ENCODE peak calls at places on chromosomes 7 and 10, in six cellular contexts. B is IMR-90, L is mesenchymal stem cell, D is H9, C is H1, Q is trophoblast cell. X is an unnamed sample.
A peak's percentile ranks its signal among the peaks of the same experiment; 100 is the strongest.

GRCh38 chr10:73601486-73601921 is 10.4 kb upstream of the USP54 start:
- DNase-seq in Q (peak; percentile 20), C (no peak), L (no peak), B (peak; percentile 24), D (peak; percentile 43), X (no peak)

GRCh38 chr7:75740846-75741497 is 2.2 kb upstream of the HIP1 start:
- DNase-seq in Q (no peak), D (peak; percentile 51), C (no peak), B (no peak), L (no peak), X (no peak)

GRCh38 chr10:116465541-116465940 is 37.9 kb downstream of the PNLIPRP3 start:
- DNase-seq in Q (peak; percentile 9), D (no peak), C (no peak), B (no peak), L (no peak), X (no peak)

GRCh38 chr7:51256244-51256781 is 60.3 kb downstream of the COBL start:
- DNase-seq in C (no peak), B (no peak), Q (no peak), D (no peak), L (no peak), X (no peak)

GRCh38 chr10:75431180-75432111 is at the start of gene LRMDA:
- DNase-seq in D (no peak), Q (no peak), C (no peak), B (no peak), L (peak; percentile 50), X (no peak)

GRCh38 chr7:17690030-17690429 is 250.3 kb downstream of the SNX13 start:
- DNase-seq in D (no peak), C (no peak), L (peak; percentile 88), B (peak; percentile 95), Q (peak; percentile 55), X (no peak)

GRCh38 chr10:49000437-49001398 is 61.1 kb upstream of the LRRC18 start:
- DNase-seq in Q (no peak), C (no peak), D (no peak), L (no peak), B (no peak), X (no peak)

GRCh38 chr7:139034855-139035587 is 821 bp downstream of the ZC3HAV1L start:
- DNase-seq in B (peak; percentile 27), D (peak; percentile 55), C (no peak), Q (no peak), L (peak; percentile 52), X (no peak)

GRCh38 chr7:45223728-45224630 is 66.4 kb downstream of the RAMP3 start:
- DNase-seq in Q (no peak), B (no peak), L (no peak), D (peak; percentile 26), C (no peak), X (no peak)

GRCh38 chr10:21926949-21927348 is 76.6 kb downstream of the DNAJC1 start:
- DNase-seq in C (no peak), Q (peak; percentile 97), D (no peak), L (peak; percentile 92), B (peak; percentile 94), X (no peak)

GRCh38 chr7:30918676-30919075 is 7.0 kb downstream of the AQP1 start:
- DNase-seq in C (no peak), B (no peak), D (no peak), L (no peak), Q (no peak), X (no peak)

GRCh38 chr10:97715259-97715874 is 1.8 kb downstream of the MARVELD1 start:
- DNase-seq in B (no peak), Q (no peak), C (no peak), L (no peak), D (peak; percentile 44), X (no peak)

GRCh38 chr10:71302874-71303568 is 16.0 kb upstream of the SLC29A3 start:
- DNase-seq in B (peak; percentile 61), L (peak; percentile 67), Q (peak; percentile 87), C (no peak), D (no peak), X (peak; percentile 32)

GRCh38 chr7:20350518-20350951 is 19.8 kb downstream of the ITGB8 start:
- DNase-seq in Q (no peak), D (no peak), B (no peak), L (no peak), C (no peak), X (no peak)

DNA sequence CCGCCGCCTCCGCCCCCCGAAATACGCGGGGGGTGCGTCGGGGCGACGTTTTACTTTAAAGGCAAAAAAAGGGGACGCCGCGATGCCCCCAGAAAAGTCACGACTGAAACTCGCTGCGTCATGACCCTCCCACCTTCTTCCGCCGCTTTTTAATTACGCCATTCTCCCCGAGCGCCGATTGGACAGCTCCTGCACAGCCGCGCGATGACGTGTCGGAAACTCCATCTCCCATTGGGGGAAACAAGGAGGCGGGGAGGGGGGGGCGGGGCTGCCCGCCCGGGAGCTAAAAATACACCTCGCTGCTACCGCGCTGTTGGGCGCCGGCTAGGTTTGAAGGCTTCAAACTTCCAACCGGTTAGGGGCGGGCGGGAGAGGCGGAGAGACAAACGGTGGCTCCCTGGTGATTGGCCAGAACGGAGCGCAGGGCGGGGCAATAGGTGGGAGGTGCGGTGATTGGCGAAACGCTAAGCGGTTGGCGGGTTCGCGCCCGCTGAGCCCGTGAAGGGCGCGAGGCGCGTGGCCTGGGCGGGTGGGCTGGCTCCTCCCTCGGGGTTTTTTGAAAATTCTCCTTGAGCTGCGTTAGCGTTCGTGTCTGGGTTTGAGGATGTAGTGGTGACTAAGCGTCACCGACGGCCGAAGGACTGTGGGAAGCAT is at the start of gene RHEB:
- DNase-seq in Q (peak; percentile 99), C (peak; percentile 97), D (peak; percentile 99), B (peak; percentile 99), L (peak; percentile 99), X (peak; percentile 99)
- H2AFZ ChIP-seq in Q (peak within 1 kb of the TSS; percentile 58), C (peak within 1 kb of the TSS; percentile 37), D (no peak within 1 kb of the TSS), B (peak within 1 kb of the TSS; percentile 98), L (peak within 1 kb of the TSS; percentile 66), X (peak within 1 kb of the TSS; percentile 95)

GRCh38 chr7:1382553-1383397 is 76.5 kb downstream of the MICALL2 start:
- DNase-seq in L (no peak), D (no peak), B (no peak), C (no peak), Q (no peak), X (no peak)
- H3K14ac ChIP-seq in L (no peak overlapping the region), D (no peak overlapping the region), B (no peak overlapping the region), C (no peak overlapping the region), Q (no peak overlapping the region), X (peak overlapping the region; percentile 82)

DNA sequence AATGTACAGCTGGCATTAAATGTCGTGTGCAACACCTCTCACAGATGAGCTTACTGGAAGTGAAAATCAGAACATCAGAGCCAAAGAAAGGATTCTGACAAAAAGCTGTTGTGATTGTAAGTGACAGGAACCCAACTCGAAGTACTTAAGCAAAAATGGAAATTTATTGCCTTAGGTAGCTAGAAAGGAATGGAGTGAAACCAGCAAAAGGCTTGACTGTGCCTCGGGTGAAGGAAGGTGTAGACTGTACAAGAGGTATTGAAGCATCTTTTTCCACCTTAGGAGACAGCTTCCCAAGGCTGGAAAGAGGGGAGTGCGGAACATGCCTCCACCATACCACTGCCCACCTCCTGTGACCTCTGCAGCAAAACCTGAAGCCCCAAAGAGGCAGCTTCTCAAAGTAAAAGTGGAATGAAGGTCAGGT is 27.3 kb upstream of the ITGB1 start:
- DNase-seq in L (no peak), C (no peak), B (no peak), Q (peak; percentile 85), D (no peak), X (no peak)
- H2AFZ ChIP-seq in L (no peak overlapping the region), C (peak overlapping the region; percentile 86), B (no peak overlapping the region), Q (no peak overlapping the region), D (no peak overlapping the region), X (peak overlapping the region; percentile 58)

GRCh38 chr10:114392112-114392835 is 12.0 kb downstream of the AFAP1L2 start:
- DNase-seq in D (no peak), Q (peak; percentile 19), C (no peak), B (no peak), L (no peak), X (no peak)
- H3K14ac ChIP-seq in D (no peak overlapping the region), Q (no peak overlapping the region), C (no peak overlapping the region), B (no peak overlapping the region), L (no peak overlapping the region), X (no peak overlapping the region)